ENCODE peak calls at places on chromosomes 13 and 19, in nine cellular contexts. O is NCI-H1417 treated with DMSO at 0.1 percent for 48 hours; E is activated CD8-positive, alpha-beta memory T cell treated with anti-CD3 and anti-CD28 coated beads for 1 hour; U is ascending aorta; M is effector CD4-positive, alpha-beta T cell; Y is activated CD4-positive, alpha-beta T cell treated with anti-CD3 and anti-CD28 coated beads, Interleukin-2, amount 10 ng/mL, durations not matched to agents 7 days and 5 days; D is thoracic aorta; G is cardiac muscle cell; Q is stimulated activated CD8-positive, alpha-beta memory T cell treated with anti-CD3 and anti-CD28 coated beads, Interleukin-7, amount 100 ng/mL, for 48 hours. F is an unnamed sample.

GRCh38 chr19:893775-894090 is 449 bp downstream of the RNU6-9 start:
- DNase-seq in D (no peak), E (no peak), M (no peak), O (no peak), U (no peak), G (no peak), Y (no peak), Q (no peak), F (no peak)

GRCh38 chr19:17325133-17325532 is 9.5 kb downstream of the ANO8 start:
- DNase-seq in O (no peak), E (no peak), D (no peak), Q (no peak), G (no peak), Y (no peak), U (no peak), M (no peak), F (no peak)

GRCh38 chr19:54415208-54415900 is at the start of gene TTYH1:
- DNase-seq in U (no peak), M (no peak), O (no peak), G (no peak), D (no peak), Q (no peak), Y (no peak), E (no peak), F (no peak)

GRCh38 chr19:10110972-10111317 is 548 bp upstream of the P2RY11 start:
- DNase-seq in Q (no peak), U (no peak), M (no peak), G (no peak), O (no peak), Y (no peak), E (no peak), D (no peak), F (no peak)

GRCh38 chr19:2507109-2507508 is 31.2 kb downstream of the GADD45B start:
- DNase-seq in Q (no peak), U (no peak), G (peak), D (no peak), E (no peak), O (peak), M (peak), Y (peak), F (no peak)

GRCh38 chr13:100875392-100876043 is 200.9 kb upstream of the TMTC4 start:
- DNase-seq in G (peak), O (no peak), M (no peak), D (no peak), Y (no peak), Q (peak), U (no peak), E (no peak), F (peak)

GRCh38 chr19:12872255-12872654 is 9.0 kb downstream of the DNASE2 start:
- DNase-seq in D (no peak), E (no peak), M (no peak), G (no peak), Y (no peak), Q (no peak), U (no peak), O (no peak), F (no peak)

GRCh38 chr13:28220166-28220565 is 81.8 kb downstream of the PAN3 start:
- DNase-seq in M (no peak), U (no peak), G (peak), Q (no peak), O (no peak), E (no peak), Y (no peak), D (no peak), F (no peak)

GRCh38 chr13:23610966-23611486 is 40.8 kb downstream of the TNFRSF19 start:
- DNase-seq in M (no peak), D (no peak), O (no peak), G (peak), U (no peak), Y (no peak), Q (no peak), E (no peak), F (no peak)

GRCh38 chr13:22402682-22403081 is 731.8 kb downstream of the FGF9 start:
- DNase-seq in Y (no peak), O (no peak), Q (no peak), D (no peak), G (no peak), M (no peak), U (no peak), E (no peak), F (no peak)

GRCh38 chr19:11202488-11203193 is 5.3 kb upstream of the KANK2 start:
- DNase-seq in U (no peak), Y (no peak), Q (no peak), G (no peak), M (no peak), D (no peak), E (no peak), O (no peak), F (no peak)

GRCh38 chr19:4368128-4368820 is 24.9 kb downstream of the MPND start:
- DNase-seq in O (no peak), G (peak), E (no peak), M (no peak), Q (no peak), U (no peak), Y (no peak), D (no peak), F (no peak)

F was measured in ACHN.